ENCODE peak calls at places on chromosomes 2 and 18, in seven cellular contexts. R is NCI-H774; K is globus pallidus; O is EL; U is kidney tubule cell; G is activated CD4-positive, alpha-beta T cell treated with anti-CD3 and anti-CD28 coated beads, Interleukin-2, amount 10 ng/mL, durations not matched to agents 24 days and 14 days; L is left cardiac atrium. I is an unnamed sample.

GRCh38 chr2:144183744-144184143 is 336.2 kb downstream of the ZEB2 start:
- DNase-seq in G (peak), K (no peak), L (no peak), U (no peak), O (peak), R (no peak), I (no peak)

GRCh38 chr2:72925328-72925943 is 8.1 kb downstream of the EMX1 start:
- DNase-seq in L (no peak), O (no peak), K (no peak), G (no peak), R (no peak), U (no peak), I (no peak)

GRCh38 chr2:181309161-181309560 is 148.0 kb upstream of the ITGA4 start:
- DNase-seq in G (no peak), O (no peak), L (no peak), U (no peak), K (no peak), R (no peak), I (no peak)

GRCh38 chr18:11885278-11885991 is 22.7 kb downstream of the MPPE1 start:
- DNase-seq in O (no peak), K (peak), L (no peak), U (peak), R (no peak), G (no peak), I (no peak)

GRCh38 chr2:44237221-44237620 is 38.1 kb upstream of the SLC3A1 start:
- DNase-seq in L (no peak), O (no peak), K (no peak), R (no peak), G (peak), U (no peak), I (no peak)

GRCh38 chr2:133713049-133713580 is 144.9 kb upstream of the NCKAP5 start:
- DNase-seq in K (no peak), L (no peak), G (no peak), U (peak), O (no peak), R (no peak), I (no peak)

GRCh38 chr2:241065355-241065803 is 36.7 kb downstream of the MTERF4 start:
- DNase-seq in U (peak), L (no peak), G (no peak), K (no peak), O (no peak), R (no peak), I (no peak)

GRCh38 chr2:9703085-9703641 is 72.4 kb upstream of the YWHAQ start:
- DNase-seq in K (no peak), L (peak), G (peak), O (peak), R (no peak), U (peak), I (no peak)

GRCh38 chr2:72883356-72883962 is 3.7 kb upstream of the SPR start:
- DNase-seq in R (no peak), O (peak), U (peak), G (peak), K (no peak), L (no peak), I (no peak)

GRCh38 chr2:88729061-88729745 is 37.7 kb downstream of the RPIA start:
- DNase-seq in G (no peak), R (no peak), K (no peak), O (peak), U (peak), L (no peak), I (no peak)

GRCh38 chr2:209578394-209579006 is 154.7 kb downstream of the MAP2 start:
- DNase-seq in R (no peak), L (no peak), U (no peak), O (no peak), K (no peak), G (no peak), I (no peak)

GRCh38 chr2:181058378-181059269 is 78.2 kb downstream of the UBE2E3 start:
- DNase-seq in R (peak), K (peak), L (no peak), O (no peak), U (peak), G (peak), I (no peak)

GRCh38 chr18:50747849-50748242 is 72.0 kb downstream of the MRO start:
- DNase-seq in G (no peak), K (no peak), O (no peak), L (no peak), R (no peak), U (no peak), I (no peak)

GRCh38 chr2:6855860-6856547 is 9.7 kb downstream of the CMPK2 start:
- DNase-seq in L (no peak), G (no peak), O (no peak), K (no peak), R (no peak), U (peak), I (no peak)

GRCh38 chr2:239832101-239832994 is 192.8 kb downstream of the NDUFA10 start:
- DNase-seq in O (no peak), L (no peak), K (no peak), R (no peak), U (no peak), G (no peak), I (no peak)

GRCh38 chr2:182553483-182553882 is 126.6 kb upstream of the PDE1A start:
- DNase-seq in G (no peak), R (no peak), K (no peak), L (no peak), U (peak), O (no peak), I (no peak)

GRCh38 chr2:191170301-191170636 is 19.5 kb upstream of the STAT4 start:
- DNase-seq in L (no peak), K (no peak), R (no peak), G (no peak), U (peak), O (no peak), I (no peak)

GRCh38 chr2:5021148-5021547 is 671.0 kb upstream of the SOX11 start:
- DNase-seq in U (peak), R (no peak), L (no peak), O (no peak), G (no peak), K (no peak), I (no peak)

GRCh38 chr2:173075781-173076556 is at the start of gene MAP3K20:
- DNase-seq in O (peak), R (no peak), L (peak), U (peak), K (peak), G (peak), I (peak)

GRCh38 chr18:74611791-74612190 is 14.1 kb downstream of the ZNF407 start:
- DNase-seq in O (no peak), K (peak), R (no peak), G (peak), U (no peak), L (no peak), I (no peak)

GRCh38 chr18:3107740-3108151 is 94.8 kb upstream of the LPIN2 start:
- DNase-seq in O (no peak), U (no peak), G (no peak), L (no peak), K (no peak), R (no peak), I (no peak)

GRCh38 chr2:44942304-44943030 is 965 bp downstream of the SIX3 start:
- DNase-seq in U (no peak), L (no peak), G (peak), K (no peak), O (no peak), R (no peak), I (no peak)

GRCh38 chr2:98016908-98017700 is 21.4 kb upstream of the TMEM131 start:
- DNase-seq in G (no peak), R (no peak), O (no peak), K (no peak), U (no peak), L (no peak), I (no peak)

GRCh38 chr2:143575340-143575739 is 446.1 kb downstream of the ARHGAP15 start:
- DNase-seq in G (no peak), U (peak), O (peak), R (no peak), L (no peak), K (peak), I (no peak)

GRCh38 chr2:228359473-228359872 is 178.0 kb upstream of the SPHKAP start:
- DNase-seq in O (no peak), U (no peak), K (no peak), L (no peak), G (no peak), R (no peak), I (no peak)

GRCh38 chr2:55099878-55100820 is 49.9 kb upstream of the RTN4 start:
- DNase-seq in K (no peak), O (peak), R (no peak), L (no peak), G (no peak), U (no peak), I (no peak)

GRCh38 chr18:51038110-51038509 is 8.1 kb downstream of the SMAD4 start:
- DNase-seq in O (no peak), L (no peak), G (no peak), K (no peak), R (no peak), U (peak), I (no peak)

GRCh38 chr2:1827686-1828085 is 83.4 kb upstream of the PXDN start:
- DNase-seq in G (no peak), O (no peak), R (no peak), L (no peak), U (no peak), K (no peak), I (no peak)

GRCh38 chr2:105795575-105795934 is 50.8 kb downstream of the NCK2 start:
- DNase-seq in K (no peak), R (no peak), G (peak), L (no peak), U (no peak), O (no peak), I (no peak)

GRCh38 chr2:27765621-27766286 is 5.8 kb upstream of the MRPL33 start:
- DNase-seq in O (no peak), L (peak), U (peak), G (peak), K (no peak), R (peak), I (no peak)